ENCODE peak calls at places on chromosomes 2 and 18, in nine cellular contexts. One of them, this sample, is unnamed.

GRCh38 chr2:6914829-6915228 is 2.4 kb upstream of the RNF144A start:
- DNase-seq in RPMI8226: no peak
- DNase-seq in kidney epithelial cell: peak; percentile 66
- DNase-seq in AG09309: no peak
- DNase-seq in brain microvascular endothelial cell: no peak
- DNase-seq in non-pigmented ciliary epithelial cell: no peak
- DNase-seq in M059J: peak; percentile 81
- DNase-seq in RWPE1: peak; percentile 45
- DNase-seq in LHCN-M2: no peak
- DNase-seq in this sample: peak; percentile 61

GRCh38 chr18:32469190-32469611 is 1.5 kb downstream of the GAREM1 start:
- DNase-seq in kidney epithelial cell: peak; percentile 14
- DNase-seq in RWPE1: no peak
- DNase-seq in LHCN-M2: peak; percentile 58
- DNase-seq in non-pigmented ciliary epithelial cell: no peak
- DNase-seq in brain microvascular endothelial cell: peak; percentile 18
- DNase-seq in AG09309: no peak
- DNase-seq in RPMI8226: peak; percentile 76
- DNase-seq in M059J: peak; percentile 3
- DNase-seq in this sample: peak; percentile 54

GRCh38 chr2:37637985-37638384 is 33.5 kb downstream of the CDC42EP3 start:
- DNase-seq in AG09309: no peak
- DNase-seq in non-pigmented ciliary epithelial cell: no peak
- DNase-seq in kidney epithelial cell: no peak
- DNase-seq in RPMI8226: no peak
- DNase-seq in RWPE1: no peak
- DNase-seq in LHCN-M2: peak; percentile 87
- DNase-seq in brain microvascular endothelial cell: no peak
- DNase-seq in M059J: no peak
- DNase-seq in this sample: no peak

GRCh38 chr2:43831438-43832294 is 7.0 kb downstream of the ABCG5 start:
- DNase-seq in non-pigmented ciliary epithelial cell: no peak
- DNase-seq in brain microvascular endothelial cell: no peak
- DNase-seq in M059J: no peak
- DNase-seq in AG09309: no peak
- DNase-seq in RWPE1: no peak
- DNase-seq in LHCN-M2: no peak
- DNase-seq in RPMI8226: no peak
- DNase-seq in kidney epithelial cell: no peak
- DNase-seq in this sample: peak; percentile 1

GRCh38 chr2:54710216-54710615 is 13.2 kb upstream of the EML6 start:
- DNase-seq in non-pigmented ciliary epithelial cell: no peak
- DNase-seq in RPMI8226: no peak
- DNase-seq in M059J: no peak
- DNase-seq in AG09309: no peak
- DNase-seq in brain microvascular endothelial cell: no peak
- DNase-seq in LHCN-M2: no peak
- DNase-seq in RWPE1: no peak
- DNase-seq in kidney epithelial cell: no peak
- DNase-seq in this sample: no peak

GRCh38 chr2:154392256-154392655 is 306.2 kb upstream of the KCNJ3 start:
- DNase-seq in kidney epithelial cell: no peak
- DNase-seq in LHCN-M2: no peak
- DNase-seq in non-pigmented ciliary epithelial cell: no peak
- DNase-seq in RWPE1: no peak
- DNase-seq in brain microvascular endothelial cell: no peak
- DNase-seq in M059J: no peak
- DNase-seq in RPMI8226: peak; percentile 74
- DNase-seq in AG09309: no peak
- DNase-seq in this sample: no peak

GRCh38 chr2:9333591-9334171 is 89.6 kb downstream of the ITGB1BP1 start:
- DNase-seq in non-pigmented ciliary epithelial cell: peak; percentile 87
- DNase-seq in brain microvascular endothelial cell: peak; percentile 86
- DNase-seq in M059J: peak; percentile 78
- DNase-seq in RWPE1: peak; percentile 60
- DNase-seq in kidney epithelial cell: peak; percentile 62
- DNase-seq in AG09309: peak; percentile 59
- DNase-seq in RPMI8226: peak; percentile 62
- DNase-seq in LHCN-M2: peak; percentile 80
- DNase-seq in this sample: peak; percentile 90

GRCh38 chr2:107986278-107987217 is at the start of gene SLC5A7:
- DNase-seq in brain microvascular endothelial cell: no peak
- DNase-seq in non-pigmented ciliary epithelial cell: no peak
- DNase-seq in AG09309: no peak
- DNase-seq in RWPE1: no peak
- DNase-seq in M059J: no peak
- DNase-seq in kidney epithelial cell: no peak
- DNase-seq in RPMI8226: no peak
- DNase-seq in LHCN-M2: no peak
- DNase-seq in this sample: no peak

GRCh38 chr18:23716516-23716915 is 27.3 kb downstream of the LAMA3 start:
- DNase-seq in RPMI8226: no peak
- DNase-seq in kidney epithelial cell: peak; percentile 52
- DNase-seq in brain microvascular endothelial cell: peak; percentile 88
- DNase-seq in M059J: peak; percentile 86
- DNase-seq in non-pigmented ciliary epithelial cell: peak; percentile 84
- DNase-seq in RWPE1: peak; percentile 66
- DNase-seq in AG09309: no peak
- DNase-seq in LHCN-M2: peak; percentile 79
- DNase-seq in this sample: peak; percentile 93

GRCh38 chr2:8675543-8675942 is 6.3 kb upstream of the ID2 start:
- DNase-seq in non-pigmented ciliary epithelial cell: no peak
- DNase-seq in kidney epithelial cell: no peak
- DNase-seq in AG09309: no peak
- DNase-seq in RPMI8226: no peak
- DNase-seq in M059J: no peak
- DNase-seq in LHCN-M2: no peak
- DNase-seq in RWPE1: no peak
- DNase-seq in brain microvascular endothelial cell: no peak
- DNase-seq in this sample: no peak

GRCh38 chr18:51278045-51278649 is 80.7 kb upstream of the MEX3C start:
- DNase-seq in non-pigmented ciliary epithelial cell: no peak
- DNase-seq in RWPE1: peak; percentile 28
- DNase-seq in M059J: peak; percentile 24
- DNase-seq in AG09309: no peak
- DNase-seq in brain microvascular endothelial cell: peak; percentile 38
- DNase-seq in LHCN-M2: no peak
- DNase-seq in kidney epithelial cell: no peak
- DNase-seq in RPMI8226: peak; percentile 86
- DNase-seq in this sample: peak; percentile 77

GRCh38 chr2:222930862-222931261 is 70.0 kb downstream of the ACSL3 start:
- DNase-seq in LHCN-M2: no peak
- DNase-seq in RPMI8226: no peak
- DNase-seq in kidney epithelial cell: no peak
- DNase-seq in M059J: no peak
- DNase-seq in AG09309: no peak
- DNase-seq in RWPE1: no peak
- DNase-seq in non-pigmented ciliary epithelial cell: no peak
- DNase-seq in brain microvascular endothelial cell: no peak
- DNase-seq in this sample: no peak

GRCh38 chr2:55063713-55064323 is 13.6 kb upstream of the RTN4 start:
- DNase-seq in RWPE1: no peak
- DNase-seq in M059J: peak; percentile 18
- DNase-seq in LHCN-M2: peak; percentile 11
- DNase-seq in kidney epithelial cell: no peak
- DNase-seq in non-pigmented ciliary epithelial cell: no peak
- DNase-seq in AG09309: no peak
- DNase-seq in RPMI8226: peak; percentile 88
- DNase-seq in brain microvascular endothelial cell: no peak
- DNase-seq in this sample: peak; percentile 13

GRCh38 chr18:51506811-51507210 is 309.3 kb upstream of the MEX3C start:
- DNase-seq in LHCN-M2: no peak
- DNase-seq in non-pigmented ciliary epithelial cell: no peak
- DNase-seq in kidney epithelial cell: no peak
- DNase-seq in brain microvascular endothelial cell: no peak
- DNase-seq in M059J: no peak
- DNase-seq in RPMI8226: no peak
- DNase-seq in AG09309: no peak
- DNase-seq in RWPE1: no peak
- DNase-seq in this sample: peak; percentile 64

GRCh38 chr2:205564761-205565160 is 117.5 kb upstream of the NRP2 start:
- DNase-seq in kidney epithelial cell: no peak
- DNase-seq in RWPE1: no peak
- DNase-seq in RPMI8226: no peak
- DNase-seq in brain microvascular endothelial cell: no peak
- DNase-seq in non-pigmented ciliary epithelial cell: no peak
- DNase-seq in M059J: no peak
- DNase-seq in LHCN-M2: no peak
- DNase-seq in AG09309: no peak
- DNase-seq in this sample: no peak

GRCh38 chr2:196403471-196403870 is 232.1 kb upstream of the STK17B start:
- DNase-seq in RWPE1: no peak
- DNase-seq in LHCN-M2: no peak
- DNase-seq in kidney epithelial cell: no peak
- DNase-seq in brain microvascular endothelial cell: no peak
- DNase-seq in M059J: peak; percentile 60
- DNase-seq in non-pigmented ciliary epithelial cell: peak; percentile 52
- DNase-seq in RPMI8226: no peak
- DNase-seq in AG09309: peak; percentile 24
- DNase-seq in this sample: peak; percentile 11

GRCh38 chr2:101341901-101342624 is 33.6 kb upstream of the RNF149 start:
- DNase-seq in RWPE1: peak; percentile 72
- DNase-seq in LHCN-M2: peak; percentile 64
- DNase-seq in non-pigmented ciliary epithelial cell: no peak
- DNase-seq in AG09309: no peak
- DNase-seq in RPMI8226: peak; percentile 67
- DNase-seq in kidney epithelial cell: no peak
- DNase-seq in brain microvascular endothelial cell: peak; percentile 79
- DNase-seq in M059J: peak; percentile 65
- DNase-seq in this sample: peak; percentile 73

GRCh38 chr2:20618468-20618885 is 32.4 kb downstream of the HS1BP3 start:
- DNase-seq in kidney epithelial cell: no peak
- DNase-seq in brain microvascular endothelial cell: no peak
- DNase-seq in non-pigmented ciliary epithelial cell: no peak
- DNase-seq in LHCN-M2: no peak
- DNase-seq in M059J: no peak
- DNase-seq in RPMI8226: no peak
- DNase-seq in RWPE1: no peak
- DNase-seq in AG09309: no peak
- DNase-seq in this sample: no peak

GRCh38 chr18:73741946-73742345 is 405.7 kb downstream of the FBXO15 start:
- DNase-seq in RPMI8226: no peak
- DNase-seq in RWPE1: peak; percentile 51
- DNase-seq in brain microvascular endothelial cell: no peak
- DNase-seq in kidney epithelial cell: no peak
- DNase-seq in AG09309: no peak
- DNase-seq in LHCN-M2: no peak
- DNase-seq in M059J: peak; percentile 24
- DNase-seq in non-pigmented ciliary epithelial cell: no peak
- DNase-seq in this sample: peak; percentile 59

GRCh38 chr2:120651818-120652217 is 83.8 kb upstream of the GLI2 start:
- DNase-seq in M059J: no peak
- DNase-seq in AG09309: no peak
- DNase-seq in non-pigmented ciliary epithelial cell: no peak
- DNase-seq in RPMI8226: no peak
- DNase-seq in RWPE1: no peak
- DNase-seq in LHCN-M2: no peak
- DNase-seq in brain microvascular endothelial cell: no peak
- DNase-seq in kidney epithelial cell: no peak
- DNase-seq in this sample: no peak

GRCh38 chr2:20425371-20425881 is 21.4 kb upstream of the RHOB start:
- DNase-seq in RPMI8226: no peak
- DNase-seq in LHCN-M2: peak; percentile 80
- DNase-seq in RWPE1: no peak
- DNase-seq in non-pigmented ciliary epithelial cell: no peak
- DNase-seq in M059J: peak; percentile 64
- DNase-seq in brain microvascular endothelial cell: no peak
- DNase-seq in AG09309: no peak
- DNase-seq in kidney epithelial cell: no peak
- DNase-seq in this sample: peak; percentile 18

GRCh38 chr2:173752152-173752551 is 213.0 kb downstream of the SP3 start:
- DNase-seq in RPMI8226: peak; percentile 14
- DNase-seq in brain microvascular endothelial cell: no peak
- DNase-seq in M059J: peak; percentile 18
- DNase-seq in kidney epithelial cell: no peak
- DNase-seq in LHCN-M2: peak; percentile 12
- DNase-seq in RWPE1: peak; percentile 9
- DNase-seq in non-pigmented ciliary epithelial cell: no peak
- DNase-seq in AG09309: peak; percentile 8
- DNase-seq in this sample: peak; percentile 38

GRCh38 chr2:9178110-9178904 is 28.3 kb upstream of the ASAP2 start:
- DNase-seq in kidney epithelial cell: no peak
- DNase-seq in RWPE1: peak; percentile 72
- DNase-seq in AG09309: no peak
- DNase-seq in LHCN-M2: no peak
- DNase-seq in M059J: no peak
- DNase-seq in non-pigmented ciliary epithelial cell: no peak
- DNase-seq in brain microvascular endothelial cell: peak; percentile 39
- DNase-seq in RPMI8226: peak; percentile 45
- DNase-seq in this sample: peak; percentile 81

GRCh38 chr18:58222439-58223125 is 178.6 kb downstream of the NEDD4L start:
- DNase-seq in brain microvascular endothelial cell: no peak
- DNase-seq in LHCN-M2: no peak
- DNase-seq in RPMI8226: peak; percentile 12
- DNase-seq in AG09309: no peak
- DNase-seq in RWPE1: no peak
- DNase-seq in M059J: peak; percentile 70
- DNase-seq in kidney epithelial cell: no peak
- DNase-seq in non-pigmented ciliary epithelial cell: no peak
- DNase-seq in this sample: peak; percentile 81

GRCh38 chr2:178530625-178531142 is 50.4 kb downstream of the PLEKHA3 start:
- DNase-seq in LHCN-M2: peak; percentile 6
- DNase-seq in RPMI8226: no peak
- DNase-seq in M059J: no peak
- DNase-seq in brain microvascular endothelial cell: no peak
- DNase-seq in non-pigmented ciliary epithelial cell: no peak
- DNase-seq in AG09309: no peak
- DNase-seq in kidney epithelial cell: no peak
- DNase-seq in RWPE1: no peak
- DNase-seq in this sample: peak; percentile 31

GRCh38 chr2:109258905-109259540 is 130.0 kb downstream of the SH3RF3 start:
- DNase-seq in kidney epithelial cell: no peak
- DNase-seq in AG09309: no peak
- DNase-seq in non-pigmented ciliary epithelial cell: no peak
- DNase-seq in brain microvascular endothelial cell: no peak
- DNase-seq in M059J: no peak
- DNase-seq in RPMI8226: no peak
- DNase-seq in RWPE1: no peak
- DNase-seq in LHCN-M2: no peak
- DNase-seq in this sample: no peak

GRCh38 chr2:58535182-58535581 is 294.1 kb upstream of the FANCL start:
- DNase-seq in RPMI8226: no peak
- DNase-seq in brain microvascular endothelial cell: no peak
- DNase-seq in RWPE1: no peak
- DNase-seq in M059J: no peak
- DNase-seq in AG09309: no peak
- DNase-seq in kidney epithelial cell: no peak
- DNase-seq in non-pigmented ciliary epithelial cell: no peak
- DNase-seq in LHCN-M2: no peak
- DNase-seq in this sample: no peak

GRCh38 chr2:63668464-63668863 is 79.7 kb downstream of the MDH1 start:
- DNase-seq in kidney epithelial cell: no peak
- DNase-seq in LHCN-M2: no peak
- DNase-seq in brain microvascular endothelial cell: no peak
- DNase-seq in RPMI8226: no peak
- DNase-seq in AG09309: no peak
- DNase-seq in M059J: no peak
- DNase-seq in RWPE1: no peak
- DNase-seq in non-pigmented ciliary epithelial cell: no peak
- DNase-seq in this sample: no peak

GRCh38 chr2:194385376-194385775 is 1271.7 kb upstream of the SLC39A10 start:
- DNase-seq in RWPE1: no peak
- DNase-seq in M059J: no peak
- DNase-seq in non-pigmented ciliary epithelial cell: no peak
- DNase-seq in LHCN-M2: no peak
- DNase-seq in brain microvascular endothelial cell: no peak
- DNase-seq in kidney epithelial cell: no peak
- DNase-seq in AG09309: no peak
- DNase-seq in RPMI8226: no peak
- DNase-seq in this sample: no peak

GRCh38 chr2:100810603-100811145 is 9.3 kb upstream of the NPAS2 start:
- DNase-seq in brain microvascular endothelial cell: no peak
- DNase-seq in non-pigmented ciliary epithelial cell: no peak
- DNase-seq in LHCN-M2: peak; percentile 58
- DNase-seq in kidney epithelial cell: no peak
- DNase-seq in AG09309: no peak
- DNase-seq in RWPE1: no peak
- DNase-seq in M059J: no peak
- DNase-seq in RPMI8226: no peak
- DNase-seq in this sample: no peak

This sample was measured in epithelial cell of esophagus.